ENCODE peak calls at places on chromosomes 1 and 21, in seven cellular contexts. K is H1, Y is GM12878, S is HCT116, J is HepG2, B is K562, P is SK-N-SH. E is an unnamed sample.

GRCh38 chr1:178048883-178049282 is 45.0 kb upstream of the RASAL2 start:
- DNase-seq in K (no peak), Y (no peak), S (no peak), J (no peak), B (no peak), P (no peak), E (no peak)

GRCh38 chr1:30690115-30690645 is 33.2 kb downstream of the MATN1 start:
- DNase-seq in K (no peak), Y (no peak), S (no peak), J (no peak), B (no peak), P (no peak), E (no peak)

GRCh38 chr1:209988706-209989105 is 50.7 kb downstream of the SYT14 start:
- DNase-seq in K (no peak), Y (no peak), S (no peak), J (no peak), B (no peak), P (no peak), E (no peak)

GRCh38 chr21:37368536-37369279 is 2.1 kb downstream of the DYRK1A start:
- DNase-seq in K (no peak), Y (no peak), S (no peak), J (no peak), B (peak), P (no peak), E (no peak)

GRCh38 chr1:244876228-244876910 is 12.0 kb upstream of the HNRNPU start:
- DNase-seq in K (no peak), Y (no peak), S (no peak), J (no peak), B (no peak), P (no peak), E (no peak)

GRCh38 chr1:172637522-172637921 is 21.4 kb upstream of the FASLG start:
- DNase-seq in K (no peak), Y (no peak), S (no peak), J (peak), B (peak), P (no peak), E (no peak)

GRCh38 chr1:97074771-97075170 is 353.2 kb downstream of the PTBP2 start:
- DNase-seq in K (no peak), Y (no peak), S (no peak), J (no peak), B (no peak), P (no peak), E (no peak)

GRCh38 chr1:68479501-68479900 is 17.4 kb downstream of the DEPDC1 start:
- DNase-seq in K (no peak), Y (no peak), S (no peak), J (no peak), B (no peak), P (no peak), E (no peak)

GRCh38 chr1:15674760-15675159 is 9.4 kb upstream of the PLEKHM2 start:
- DNase-seq in K (no peak), Y (no peak), S (no peak), J (no peak), B (peak), P (no peak), E (no peak)

GRCh38 chr1:38277646-38278045 is 231.1 kb upstream of the POU3F1 start:
- DNase-seq in K (no peak), Y (no peak), S (no peak), J (no peak), B (no peak), P (no peak), E (no peak)

GRCh38 chr1:194644528-194644927 is 1458.1 kb upstream of the B3GALT2 start:
- DNase-seq in K (no peak), Y (no peak), S (no peak), J (no peak), B (no peak), P (no peak), E (no peak)

GRCh38 chr1:160177231-160177630 is 13.1 kb upstream of the CASQ1 start:
- DNase-seq in K (no peak), Y (no peak), S (no peak), J (no peak), B (no peak), P (no peak), E (no peak)

GRCh38 chr1:221634606-221635005 is 107.3 kb downstream of the DUSP10 start:
- DNase-seq in K (no peak), Y (no peak), S (no peak), J (no peak), B (no peak), P (no peak), E (no peak)

GRCh38 chr1:31784356-31785019 is 20.3 kb upstream of the ADGRB2 start:
- DNase-seq in K (no peak), Y (no peak), S (no peak), J (no peak), B (no peak), P (peak), E (no peak)

GRCh38 chr1:216310776-216311175 is 112.5 kb downstream of the USH2A start:
- DNase-seq in K (peak), Y (no peak), S (no peak), J (no peak), B (no peak), P (no peak), E (peak)

GRCh38 chr1:220751130-220751529 is 3.0 kb downstream of the MTARC2 start:
- DNase-seq in K (no peak), Y (no peak), S (no peak), J (no peak), B (no peak), P (no peak), E (no peak)

GRCh38 chr1:217333939-217334338 is 297.0 kb downstream of the GPATCH2 start:
- DNase-seq in K (peak), Y (no peak), S (peak), J (peak), B (peak), P (peak), E (peak)

GRCh38 chr1:115069626-115070308 is 19.5 kb downstream of the TSPAN2 start:
- DNase-seq in K (no peak), Y (no peak), S (no peak), J (no peak), B (no peak), P (no peak), E (no peak)

GRCh38 chr1:2777428-2778219 is 23.9 kb downstream of the TTC34 start:
- DNase-seq in K (no peak), Y (no peak), S (no peak), J (no peak), B (no peak), P (no peak), E (no peak)

GRCh38 chr1:145955436-145955835 is 2.4 kb downstream of the LIX1L start:
- DNase-seq in K (no peak), Y (no peak), S (no peak), J (no peak), B (no peak), P (no peak), E (no peak)

GRCh38 chr1:11692899-11693590 is 1.5 kb downstream of the DRAXIN start:
- DNase-seq in K (no peak), Y (no peak), S (peak), J (no peak), B (peak), P (no peak), E (no peak)

GRCh38 chr1:212234431-212235298 is 50.5 kb upstream of the PPP2R5A start:
- DNase-seq in K (no peak), Y (no peak), S (peak), J (peak), B (peak), P (peak), E (no peak)

GRCh38 chr1:28091043-28091781 is 2.8 kb upstream of the EYA3 start:
- DNase-seq in K (no peak), Y (peak), S (peak), J (peak), B (peak), P (peak), E (peak)

DNA sequence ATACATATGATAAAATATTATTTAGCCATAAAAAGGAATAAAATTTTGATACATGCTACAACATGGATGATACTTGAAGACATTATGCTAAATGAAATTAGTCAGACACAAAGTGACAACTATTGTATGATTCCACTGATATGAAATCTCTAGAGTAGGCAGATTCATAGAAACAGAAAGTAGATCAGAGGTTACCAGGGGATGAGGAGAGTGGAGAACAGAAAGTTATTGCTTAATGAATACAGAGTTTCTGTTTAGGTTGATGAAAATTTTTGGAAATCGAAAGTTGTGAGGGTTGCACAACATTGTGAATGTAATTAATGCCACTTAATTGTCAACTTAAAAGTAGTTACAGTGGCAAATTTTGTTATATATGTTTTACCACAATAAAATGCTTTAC is 315.7 kb upstream of the USP25 start:
- DNase-seq in K (no peak), Y (no peak), S (no peak), J (no peak), B (no peak), P (no peak), E (no peak)
- TF ChIP-seq JUND in K (no peak), Y (no peak), S (no peak), J (no peak), B (no peak), P (no peak), E (no peak)

GRCh38 chr1:24112381-24113169 is 640 bp upstream of the MYOM3 start:
- DNase-seq in K (peak), Y (no peak), S (peak), J (peak), B (peak), P (peak), E (peak)
- TF ChIP-seq JUND in K (no peak), Y (no peak), S (no peak), J (no peak), B (no peak), P (no peak), E (no peak)

GRCh38 chr1:226979517-226980121 is 39.5 kb downstream of the COQ8A start:
- DNase-seq in K (no peak), Y (no peak), S (no peak), J (no peak), B (no peak), P (no peak), E (no peak)
- TF ChIP-seq JUND in K (no peak), Y (no peak), S (no peak), J (no peak), B (no peak), P (no peak), E (no peak)

GRCh38 chr1:982765-983436 is 1.0 kb upstream of the PERM1 start:
- DNase-seq in K (no peak), Y (no peak), S (no peak), J (no peak), B (no peak), P (no peak), E (no peak)

GRCh38 chr1:984476-984814 is 2.6 kb upstream of the PERM1 start:
- DNase-seq in K (no peak), Y (no peak), S (no peak), J (no peak), B (no peak), P (no peak), E (no peak)

GRCh38 chr1:985126-985525 is 3.2 kb upstream of the PERM1 start:
- DNase-seq in K (no peak), Y (no peak), S (no peak), J (no peak), B (no peak), P (no peak), E (no peak)

GRCh38 chr1:981955-982558 is at the start of gene PERM1:
- DNase-seq in K (no peak), Y (no peak), S (no peak), J (no peak), B (no peak), P (no peak), E (no peak)

GRCh38 chr1:983736-984475 is 2.0 kb upstream of the PERM1 start:
- DNase-seq in K (no peak), Y (no peak), S (no peak), J (no peak), B (peak), P (peak), E (no peak)
- TF ChIP-seq JUND in K (no peak), Y (no peak), S (no peak), J (no peak), B (no peak), P (no peak), E (no peak)

DNA sequence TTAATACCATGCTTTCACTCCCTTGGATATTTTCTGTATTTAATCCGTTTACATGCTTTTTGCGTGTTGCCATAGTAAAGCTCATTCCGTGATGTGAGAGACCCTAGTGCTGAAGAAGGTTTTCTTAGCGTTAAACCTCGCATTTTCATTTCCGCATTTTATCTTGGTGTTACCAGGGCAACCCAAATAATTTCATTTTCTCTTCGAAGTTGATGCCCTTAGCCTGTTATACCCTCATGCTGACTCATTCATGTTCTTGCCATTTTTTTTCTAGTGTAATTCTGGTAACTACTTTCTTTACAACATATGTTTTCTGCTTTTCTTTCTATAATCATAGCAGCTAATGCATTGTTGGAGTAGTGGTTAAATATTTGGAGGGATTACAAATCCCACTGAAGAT is 37.2 kb downstream of the LRRC8C start:
- DNase-seq in K (no peak), Y (peak), S (no peak), J (no peak), B (no peak), P (no peak), E (no peak)
- TF ChIP-seq JUND in K (no peak), Y (peak), S (no peak), J (no peak), B (no peak), P (no peak), E (no peak)